ENCODE peak calls at places on chromosomes 1 and 21, in seven cellular contexts. B is IMR-90, E is GM12878, D is gastrocnemius medialis, C is tibial nerve, M is body of pancreas, A is ovary. R is an unnamed sample.

GRCh38 chr1:245809361-245809760 is 654.6 kb downstream of the KIF26B start:
- DNase-seq in C (no peak), E (no peak), D (no peak), M (no peak), B (no peak), A (no peak), R (no peak)

GRCh38 chr1:227242811-227243682 is 75.2 kb downstream of the CDC42BPA start:
- DNase-seq in A (no peak), E (no peak), C (no peak), D (no peak), M (no peak), B (no peak), R (no peak)

GRCh38 chr1:165288301-165289120 is 68.0 kb downstream of the LMX1A start:
- DNase-seq in D (no peak), M (peak; percentile 29), E (no peak), C (no peak), B (no peak), A (no peak), R (no peak)

GRCh38 chr1:45266151-45266801 is 59.9 kb upstream of the ZSWIM5 start:
- DNase-seq in M (peak; percentile 70), A (peak; percentile 87), D (no peak), C (peak; percentile 20), B (peak; percentile 91), E (no peak), R (peak; percentile 71)

GRCh38 chr1:53121319-53122172 is 20.9 kb downstream of the SLC1A7 start:
- DNase-seq in E (no peak), D (no peak), B (peak; percentile 74), C (no peak), A (peak; percentile 82), M (peak; percentile 23), R (peak; percentile 86)

GRCh38 chr21:29634410-29634809 is 305.4 kb downstream of the GRIK1 start:
- DNase-seq in D (no peak), C (no peak), M (no peak), B (no peak), A (no peak), E (no peak), R (no peak)

GRCh38 chr1:247218252-247218651 is 37.6 kb upstream of the VN1R5 start:
- DNase-seq in B (no peak), A (no peak), D (no peak), M (no peak), C (no peak), E (no peak), R (no peak)

GRCh38 chr21:36695671-36696389 is 3.1 kb upstream of the SIM2 start:
- DNase-seq in M (no peak), D (no peak), B (no peak), A (no peak), C (no peak), E (no peak), R (no peak)

GRCh38 chr1:239912471-239912870 is 179.2 kb upstream of the FMN2 start:
- DNase-seq in B (peak; percentile 19), M (no peak), A (no peak), D (no peak), C (no peak), E (no peak), R (no peak)

GRCh38 chr1:86757272-86757984 is 53.1 kb downstream of the SH3GLB1 start:
- DNase-seq in C (no peak), B (peak; percentile 45), E (no peak), D (no peak), A (no peak), M (no peak), R (no peak)

GRCh38 chr1:230197644-230198567 is 130.9 kb downstream of the GALNT2 start:
- DNase-seq in A (no peak), E (no peak), C (no peak), D (no peak), B (no peak), M (no peak), R (no peak)

GRCh38 chr1:2566106-2567045 is 10.2 kb downstream of the TNFRSF14 start:
- DNase-seq in B (no peak), A (no peak), C (no peak), E (no peak), D (no peak), M (no peak), R (no peak)

GRCh38 chr1:53963472-53963871 is 17.3 kb downstream of the LRRC42 start:
- DNase-seq in E (no peak), A (no peak), B (no peak), M (no peak), D (no peak), C (no peak), R (no peak)

GRCh38 chr1:9593147-9593491 is 4.4 kb downstream of the TMEM201 start:
- DNase-seq in C (no peak), B (no peak), A (no peak), M (no peak), E (no peak), D (no peak), R (no peak)

GRCh38 chr21:25371831-25372434 is 235.3 kb downstream of the MRPL39 start:
- DNase-seq in B (no peak), D (no peak), A (no peak), C (no peak), M (no peak), E (no peak), R (no peak)

GRCh38 chr1:36089393-36090121 is 865 bp downstream of the ADPRS start:
- DNase-seq in C (no peak), D (no peak), A (peak; percentile 40), M (no peak), B (peak; percentile 58), E (peak; percentile 15), R (no peak)

GRCh38 chr1:159172599-159173291 is 1.3 kb downstream of the CADM3 start:
- DNase-seq in B (no peak), C (peak; percentile 18), M (no peak), D (no peak), E (no peak), A (no peak), R (no peak)

GRCh38 chr1:209199822-209200221 is 383.7 kb upstream of the CAMK1G start:
- DNase-seq in A (no peak), E (no peak), B (no peak), D (no peak), M (no peak), C (no peak), R (no peak)

GRCh38 chr1:165235158-165235776 is 121.2 kb downstream of the LMX1A start:
- DNase-seq in B (no peak), C (no peak), M (peak; percentile 46), D (no peak), A (no peak), E (no peak), R (no peak)

GRCh38 chr1:234743866-234744581 is 134.0 kb upstream of the IRF2BP2 start:
- DNase-seq in A (peak; percentile 49), E (no peak), C (no peak), D (no peak), M (no peak), B (peak; percentile 24), R (no peak)

GRCh38 chr1:169906938-169907337 is 13.2 kb upstream of the SCYL3 start:
- DNase-seq in D (no peak), M (no peak), C (no peak), B (no peak), A (no peak), E (no peak), R (no peak)

GRCh38 chr1:7442918-7443317 is 328.2 kb upstream of the VAMP3 start:
- DNase-seq in B (no peak), E (no peak), D (no peak), M (no peak), C (no peak), A (no peak), R (no peak)

GRCh38 chr21:25999935-26000582 is 170.5 kb downstream of the APP start:
- DNase-seq in D (no peak), M (no peak), C (no peak), B (no peak), A (no peak), E (no peak), R (no peak)

GRCh38 chr1:69700770-69701169 is 133.0 kb downstream of the LRRC7 start:
- DNase-seq in A (no peak), C (no peak), M (peak; percentile 49), B (peak; percentile 1), D (no peak), E (no peak), R (no peak)

GRCh38 chr1:91901231-91901630 is 15.3 kb upstream of the TGFBR3 start:
- DNase-seq in B (peak; percentile 66), C (no peak), D (no peak), E (no peak), A (no peak), M (no peak), R (no peak)

GRCh38 chr1:90201467-90202358 is 206.8 kb downstream of the ZNF326 start:
- DNase-seq in M (peak; percentile 10), B (peak; percentile 63), A (no peak), D (no peak), E (no peak), C (no peak), R (no peak)

GRCh38 chr21:38753114-38754100 is 52.3 kb upstream of the ETS2 start:
- DNase-seq in A (no peak), M (no peak), D (no peak), B (no peak), E (no peak), C (no peak), R (no peak)
- H3K27ac ChIP-seq in A (peak overlapping the region; percentile 44), M (no peak overlapping the region), D (peak overlapping the region; percentile 18), B (no peak overlapping the region), E (no peak overlapping the region), C (peak overlapping the region; percentile 60), R (no peak overlapping the region)

GRCh38 chr1:204363335-204364114 is 3.8 kb upstream of the PLEKHA6 start:
- DNase-seq in M (peak; percentile 78), E (peak; percentile 52), A (peak; percentile 75), C (peak; percentile 37), D (peak; percentile 32), B (peak; percentile 71), R (peak; percentile 83)
- TF ChIP-seq POLR2A in M (no peak), E (no peak), A (peak; percentile 36), C (no peak), D (no peak), B (peak; percentile 61), R (no peak)

DNA sequence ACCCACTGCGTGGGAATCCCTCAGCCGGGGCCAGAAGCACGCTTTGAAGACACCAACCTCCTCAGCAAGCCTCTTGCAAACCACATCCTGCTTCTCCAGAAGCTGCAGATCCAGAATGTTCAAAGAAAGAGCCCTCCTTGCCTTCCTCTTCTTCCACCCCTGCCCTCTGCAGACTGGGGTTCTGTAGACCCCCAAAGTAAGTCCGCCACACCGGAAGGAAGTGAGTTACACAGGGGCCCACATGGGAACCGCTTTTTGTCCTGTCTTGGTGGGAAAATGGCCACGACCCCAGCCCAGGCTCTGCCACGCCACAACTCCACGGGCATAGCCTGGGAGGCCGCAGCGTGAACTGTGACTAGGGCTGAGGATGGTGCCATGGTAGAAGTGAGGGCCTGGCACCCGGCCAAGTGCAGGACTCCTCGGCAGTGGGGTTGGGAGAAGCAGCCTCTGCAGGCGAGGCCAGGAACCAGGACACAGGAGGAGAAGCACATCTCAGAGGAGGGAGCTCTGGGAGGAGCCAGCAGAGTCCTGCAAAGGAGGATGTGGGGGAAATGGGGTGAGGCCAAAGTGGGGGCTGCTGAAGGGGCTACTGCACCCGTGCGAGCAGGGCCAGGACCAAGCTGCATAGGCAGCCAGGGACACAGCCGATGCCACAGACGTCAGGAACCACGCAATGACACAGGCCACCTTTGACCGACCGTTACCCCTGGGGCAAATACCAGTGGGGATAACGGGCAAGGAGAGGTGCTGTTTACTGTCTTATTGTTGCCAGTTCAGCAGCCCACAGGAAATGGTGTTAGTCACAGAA is 30.9 kb downstream of the PDE9A start:
- DNase-seq in B (no peak), M (no peak), C (no peak), A (no peak), E (no peak), D (no peak), R (no peak)
- H3K27ac ChIP-seq in B (no peak overlapping the region), M (no peak overlapping the region), C (no peak overlapping the region), A (no peak overlapping the region), E (no peak overlapping the region), D (no peak overlapping the region), R (no peak overlapping the region)

GRCh38 chr1:18922319-18922726 is 20.0 kb upstream of the ALDH4A1 start:
- DNase-seq in A (peak; percentile 90), M (peak; percentile 68), D (peak; percentile 73), C (peak; percentile 70), E (no peak), B (peak; percentile 85), R (peak; percentile 90)
- TF ChIP-seq POLR2A in A (peak; percentile 29), M (no peak), D (peak; percentile 32), C (no peak), E (no peak), B (no peak), R (peak; percentile 78)